ENCODE peak calls at places on chromosomes 13 and 19, in seven cellular contexts. V is BJ; K is neural progenitor cell; S is H1; C is activated T-cell treated with anti-CD3 and anti-CD28 coated beads, Interleukin-2, amount 50 U/mL, for 72 hours; N is left cardiac atrium; A is heart left ventricle. B is an unnamed sample.

GRCh38 chr13:39602614-39603366 is at the start of gene LHFPL6:
- DNase-seq in V (no peak), K (peak), S (peak), C (peak), N (peak), A (peak), B (peak)

GRCh38 chr19:55605637-55606470 is at the start of gene ZNF865:
- DNase-seq in V (no peak), K (peak), S (no peak), C (peak), N (peak), A (peak), B (peak)

GRCh38 chr19:28164214-28164613 is 1048.7 kb downstream of the UQCRFS1 start:
- DNase-seq in V (no peak), K (no peak), S (no peak), C (no peak), N (no peak), A (no peak), B (no peak)

GRCh38 chr19:38900816-38901215 is 1.0 kb downstream of the NFKBIB start:
- DNase-seq in V (no peak), K (no peak), S (no peak), C (no peak), N (no peak), A (no peak), B (no peak)

GRCh38 chr13:95842898-95843297 is 166.0 kb downstream of the DNAJC3 start:
- DNase-seq in V (no peak), K (no peak), S (no peak), C (no peak), N (no peak), A (no peak), B (no peak)

GRCh38 chr13:34040863-34041262 is 222.9 kb downstream of the RFC3 start:
- DNase-seq in V (no peak), K (no peak), S (no peak), C (no peak), N (no peak), A (no peak), B (no peak)

GRCh38 chr19:8001651-8001994 is 3.8 kb downstream of the ELAVL1 start:
- DNase-seq in V (no peak), K (no peak), S (no peak), C (no peak), N (no peak), A (no peak), B (no peak)

GRCh38 chr19:22784051-22784450 is at the start of gene ZNF99:
- DNase-seq in V (no peak), K (no peak), S (no peak), C (no peak), N (peak), A (peak), B (no peak)

GRCh38 chr13:37488682-37489081 is 109.9 kb downstream of the POSTN start:
- DNase-seq in V (no peak), K (no peak), S (no peak), C (no peak), N (no peak), A (no peak), B (no peak)

GRCh38 chr19:3708207-3708931 is at the start of gene TJP3:
- DNase-seq in V (no peak), K (no peak), S (no peak), C (no peak), N (no peak), A (no peak), B (peak)

GRCh38 chr13:102968572-102969228 is 97.5 kb downstream of the SLC10A2 start:
- DNase-seq in V (no peak), K (no peak), S (no peak), C (no peak), N (no peak), A (no peak), B (no peak)